ENCODE peak calls at places on chromosome 15, in eight cellular contexts. One of them, this sample, is unnamed.

GRCh38 chr15:52228928-52229327 is 37.7 kb upstream of the GNB5 start:
- DNase-seq in HFF-Myc: no peak
- DNase-seq in cardiac fibroblast: no peak
- DNase-seq in lower leg skin: no peak
- DNase-seq in cardiac muscle cell: no peak
- DNase-seq in kidney epithelial cell: peak
- DNase-seq in choroid plexus epithelial cell: no peak
- DNase-seq in NB4: no peak
- DNase-seq in this sample: no peak

GRCh38 chr15:39920510-39921273 is 626 bp upstream of the GPR176 start:
- DNase-seq in HFF-Myc: no peak
- DNase-seq in cardiac muscle cell: peak
- DNase-seq in NB4: no peak
- DNase-seq in lower leg skin: peak
- DNase-seq in choroid plexus epithelial cell: peak
- DNase-seq in kidney epithelial cell: peak
- DNase-seq in cardiac fibroblast: peak
- DNase-seq in this sample: peak

GRCh38 chr15:90362936-90363212 is 10.8 kb downstream of the ZNF774 start:
- DNase-seq in cardiac muscle cell: no peak
- DNase-seq in kidney epithelial cell: peak
- DNase-seq in lower leg skin: no peak
- DNase-seq in HFF-Myc: peak
- DNase-seq in choroid plexus epithelial cell: peak
- DNase-seq in cardiac fibroblast: peak
- DNase-seq in NB4: no peak
- DNase-seq in this sample: peak

GRCh38 chr15:79322945-79323344 is 12.0 kb downstream of the TMED3 start:
- DNase-seq in choroid plexus epithelial cell: no peak
- DNase-seq in cardiac fibroblast: no peak
- DNase-seq in HFF-Myc: no peak
- DNase-seq in kidney epithelial cell: no peak
- DNase-seq in NB4: no peak
- DNase-seq in cardiac muscle cell: no peak
- DNase-seq in lower leg skin: no peak
- DNase-seq in this sample: no peak

GRCh38 chr15:99436472-99437314 is 129.1 kb upstream of the MEF2A start:
- DNase-seq in lower leg skin: peak
- DNase-seq in kidney epithelial cell: no peak
- DNase-seq in cardiac fibroblast: no peak
- DNase-seq in HFF-Myc: no peak
- DNase-seq in NB4: no peak
- DNase-seq in choroid plexus epithelial cell: no peak
- DNase-seq in cardiac muscle cell: no peak
- DNase-seq in this sample: no peak

GRCh38 chr15:82105458-82106205 is 59.8 kb upstream of the MEX3B start:
- DNase-seq in cardiac fibroblast: peak
- DNase-seq in choroid plexus epithelial cell: peak
- DNase-seq in NB4: no peak
- DNase-seq in cardiac muscle cell: no peak
- DNase-seq in HFF-Myc: no peak
- DNase-seq in kidney epithelial cell: no peak
- DNase-seq in lower leg skin: no peak
- DNase-seq in this sample: peak

GRCh38 chr15:75843618-75844610 is 667 bp downstream of the UBE2Q2 start:
- DNase-seq in NB4: peak
- DNase-seq in lower leg skin: peak
- DNase-seq in cardiac fibroblast: peak
- DNase-seq in kidney epithelial cell: no peak
- DNase-seq in cardiac muscle cell: peak
- DNase-seq in HFF-Myc: no peak
- DNase-seq in choroid plexus epithelial cell: peak
- DNase-seq in this sample: peak

GRCh38 chr15:66595332-66595731 is 29.5 kb upstream of the LCTL start:
- DNase-seq in cardiac fibroblast: no peak
- DNase-seq in HFF-Myc: no peak
- DNase-seq in NB4: no peak
- DNase-seq in lower leg skin: no peak
- DNase-seq in cardiac muscle cell: no peak
- DNase-seq in choroid plexus epithelial cell: no peak
- DNase-seq in kidney epithelial cell: no peak
- DNase-seq in this sample: no peak

GRCh38 chr15:98420837-98421236 is 227.5 kb upstream of the IGF1R start:
- DNase-seq in choroid plexus epithelial cell: no peak
- DNase-seq in cardiac muscle cell: no peak
- DNase-seq in cardiac fibroblast: no peak
- DNase-seq in NB4: no peak
- DNase-seq in HFF-Myc: no peak
- DNase-seq in kidney epithelial cell: no peak
- DNase-seq in lower leg skin: no peak
- DNase-seq in this sample: no peak

GRCh38 chr15:62452656-62453055 is 287.6 kb upstream of the C2CD4B start:
- DNase-seq in HFF-Myc: no peak
- DNase-seq in choroid plexus epithelial cell: no peak
- DNase-seq in lower leg skin: no peak
- DNase-seq in NB4: no peak
- DNase-seq in cardiac fibroblast: no peak
- DNase-seq in kidney epithelial cell: no peak
- DNase-seq in cardiac muscle cell: no peak
- DNase-seq in this sample: no peak

GRCh38 chr15:39362832-39363561 is 217.9 kb upstream of the THBS1 start:
- DNase-seq in choroid plexus epithelial cell: peak
- DNase-seq in cardiac muscle cell: no peak
- DNase-seq in NB4: no peak
- DNase-seq in lower leg skin: no peak
- DNase-seq in kidney epithelial cell: peak
- DNase-seq in cardiac fibroblast: peak
- DNase-seq in HFF-Myc: peak
- DNase-seq in this sample: peak

GRCh38 chr15:60932051-60932915 is 296.8 kb downstream of the RORA start:
- DNase-seq in NB4: peak
- DNase-seq in cardiac muscle cell: no peak
- DNase-seq in HFF-Myc: no peak
- DNase-seq in cardiac fibroblast: peak
- DNase-seq in choroid plexus epithelial cell: peak
- DNase-seq in kidney epithelial cell: peak
- DNase-seq in lower leg skin: peak
- DNase-seq in this sample: no peak

GRCh38 chr15:89429023-89429422 is 67.4 kb downstream of the RHCG start:
- DNase-seq in kidney epithelial cell: no peak
- DNase-seq in choroid plexus epithelial cell: no peak
- DNase-seq in lower leg skin: no peak
- DNase-seq in cardiac fibroblast: no peak
- DNase-seq in HFF-Myc: no peak
- DNase-seq in cardiac muscle cell: no peak
- DNase-seq in NB4: peak
- DNase-seq in this sample: no peak

GRCh38 chr15:88803241-88803919 is at the start of gene ACAN:
- DNase-seq in choroid plexus epithelial cell: no peak
- DNase-seq in cardiac fibroblast: no peak
- DNase-seq in cardiac muscle cell: peak
- DNase-seq in NB4: no peak
- DNase-seq in HFF-Myc: no peak
- DNase-seq in kidney epithelial cell: no peak
- DNase-seq in lower leg skin: no peak
- DNase-seq in this sample: no peak

GRCh38 chr15:74179101-74179841 is 5.8 kb downstream of the ISLR start:
- DNase-seq in choroid plexus epithelial cell: peak
- DNase-seq in HFF-Myc: no peak
- DNase-seq in cardiac fibroblast: peak
- DNase-seq in lower leg skin: peak
- DNase-seq in NB4: peak
- DNase-seq in cardiac muscle cell: no peak
- DNase-seq in kidney epithelial cell: no peak
- DNase-seq in this sample: peak

GRCh38 chr15:50128266-50128665 is 9.2 kb upstream of the ATP8B4 start:
- DNase-seq in cardiac fibroblast: no peak
- DNase-seq in HFF-Myc: no peak
- DNase-seq in kidney epithelial cell: no peak
- DNase-seq in lower leg skin: peak
- DNase-seq in NB4: peak
- DNase-seq in cardiac muscle cell: no peak
- DNase-seq in choroid plexus epithelial cell: no peak
- DNase-seq in this sample: no peak

GRCh38 chr15:66999046-66999557 is 66.3 kb upstream of the SMAD3 start:
- DNase-seq in kidney epithelial cell: no peak
- DNase-seq in cardiac muscle cell: no peak
- DNase-seq in NB4: no peak
- DNase-seq in cardiac fibroblast: no peak
- DNase-seq in lower leg skin: no peak
- DNase-seq in HFF-Myc: no peak
- DNase-seq in choroid plexus epithelial cell: no peak
- DNase-seq in this sample: no peak

GRCh38 chr15:40754883-40755815 is at the start of gene RMDN3:
- DNase-seq in cardiac muscle cell: peak
- DNase-seq in cardiac fibroblast: peak
- DNase-seq in choroid plexus epithelial cell: peak
- DNase-seq in NB4: peak
- DNase-seq in kidney epithelial cell: no peak
- DNase-seq in lower leg skin: peak
- DNase-seq in HFF-Myc: no peak
- DNase-seq in this sample: peak

GRCh38 chr15:48221885-48222284 is 15.8 kb downstream of the SLC12A1 start:
- DNase-seq in cardiac muscle cell: no peak
- DNase-seq in cardiac fibroblast: no peak
- DNase-seq in kidney epithelial cell: no peak
- DNase-seq in HFF-Myc: no peak
- DNase-seq in lower leg skin: no peak
- DNase-seq in NB4: no peak
- DNase-seq in choroid plexus epithelial cell: no peak
- DNase-seq in this sample: no peak

GRCh38 chr15:51077565-51078153 is 17.0 kb downstream of the TNFAIP8L3 start:
- DNase-seq in choroid plexus epithelial cell: peak
- DNase-seq in lower leg skin: no peak
- DNase-seq in NB4: peak
- DNase-seq in kidney epithelial cell: no peak
- DNase-seq in cardiac fibroblast: peak
- DNase-seq in HFF-Myc: no peak
- DNase-seq in cardiac muscle cell: peak
- DNase-seq in this sample: peak

GRCh38 chr15:75202251-75203016 is 752 bp downstream of the C15orf39 start:
- DNase-seq in kidney epithelial cell: no peak
- DNase-seq in cardiac fibroblast: peak
- DNase-seq in cardiac muscle cell: peak
- DNase-seq in NB4: peak
- DNase-seq in lower leg skin: peak
- DNase-seq in HFF-Myc: no peak
- DNase-seq in choroid plexus epithelial cell: peak
- DNase-seq in this sample: peak

GRCh38 chr15:36894062-36894461 is 206.3 kb downstream of the MEIS2 start:
- DNase-seq in kidney epithelial cell: no peak
- DNase-seq in cardiac fibroblast: no peak
- DNase-seq in lower leg skin: no peak
- DNase-seq in NB4: no peak
- DNase-seq in cardiac muscle cell: no peak
- DNase-seq in choroid plexus epithelial cell: no peak
- DNase-seq in HFF-Myc: no peak
- DNase-seq in this sample: no peak

GRCh38 chr15:36899696-36900095 is 200.7 kb downstream of the MEIS2 start:
- DNase-seq in cardiac muscle cell: no peak
- DNase-seq in HFF-Myc: no peak
- DNase-seq in choroid plexus epithelial cell: no peak
- DNase-seq in cardiac fibroblast: no peak
- DNase-seq in lower leg skin: no peak
- DNase-seq in NB4: no peak
- DNase-seq in kidney epithelial cell: no peak
- DNase-seq in this sample: no peak

GRCh38 chr15:36898522-36899126 is 201.7 kb downstream of the MEIS2 start:
- DNase-seq in NB4: no peak
- DNase-seq in kidney epithelial cell: no peak
- DNase-seq in HFF-Myc: no peak
- DNase-seq in cardiac muscle cell: no peak
- DNase-seq in cardiac fibroblast: no peak
- DNase-seq in choroid plexus epithelial cell: peak
- DNase-seq in lower leg skin: no peak
- DNase-seq in this sample: no peak

GRCh38 chr15:36897834-36898233 is 202.5 kb downstream of the MEIS2 start:
- DNase-seq in NB4: no peak
- DNase-seq in cardiac muscle cell: no peak
- DNase-seq in HFF-Myc: no peak
- DNase-seq in cardiac fibroblast: no peak
- DNase-seq in kidney epithelial cell: no peak
- DNase-seq in choroid plexus epithelial cell: no peak
- DNase-seq in lower leg skin: no peak
- DNase-seq in this sample: no peak

DNA sequence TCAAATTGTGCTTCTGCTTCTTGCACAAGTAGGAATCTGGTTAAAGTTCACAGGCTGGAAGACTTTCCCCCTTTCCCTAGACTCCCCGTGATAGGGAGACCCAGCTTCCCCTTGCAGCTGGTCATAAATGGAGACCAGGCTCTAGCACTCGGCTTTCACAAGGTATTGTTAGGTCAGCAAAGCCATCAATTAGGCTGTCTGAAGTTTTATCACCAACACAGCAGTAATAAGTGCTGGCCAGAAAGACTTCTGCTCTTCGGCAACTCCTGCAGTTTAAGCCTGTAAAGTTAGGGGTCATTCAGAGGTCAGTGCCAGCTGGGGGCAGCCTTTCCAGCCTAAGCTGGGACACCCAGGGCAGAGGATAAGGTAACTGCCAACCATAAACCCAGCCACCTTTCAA is 203.4 kb downstream of the MEIS2 start:
- DNase-seq in HFF-Myc: no peak
- DNase-seq in NB4: no peak
- DNase-seq in cardiac fibroblast: no peak
- DNase-seq in lower leg skin: no peak
- DNase-seq in kidney epithelial cell: no peak
- DNase-seq in choroid plexus epithelial cell: no peak
- DNase-seq in cardiac muscle cell: peak
- DNase-seq in this sample: no peak
- H3K4me3 ChIP-seq in HFF-Myc: no peak
- H3K4me3 ChIP-seq in NB4: no peak
- H3K4me3 ChIP-seq in cardiac fibroblast: no peak
- H3K4me3 ChIP-seq in lower leg skin: no peak
- H3K4me3 ChIP-seq in kidney epithelial cell: no peak
- H3K4me3 ChIP-seq in choroid plexus epithelial cell: no peak
- H3K4me3 ChIP-seq in cardiac muscle cell: peak
- H3K4me3 ChIP-seq in this sample: no peak

GRCh38 chr15:83204697-83205096 is 2.9 kb downstream of the HDGFL3 start:
- DNase-seq in kidney epithelial cell: no peak
- DNase-seq in NB4: no peak
- DNase-seq in HFF-Myc: no peak
- DNase-seq in lower leg skin: no peak
- DNase-seq in choroid plexus epithelial cell: peak
- DNase-seq in cardiac fibroblast: no peak
- DNase-seq in cardiac muscle cell: peak
- DNase-seq in this sample: no peak
- H3K4me3 ChIP-seq in kidney epithelial cell: no peak
- H3K4me3 ChIP-seq in NB4: no peak
- H3K4me3 ChIP-seq in HFF-Myc: peak
- H3K4me3 ChIP-seq in lower leg skin: no peak
- H3K4me3 ChIP-seq in choroid plexus epithelial cell: peak
- H3K4me3 ChIP-seq in cardiac fibroblast: no peak
- H3K4me3 ChIP-seq in cardiac muscle cell: no peak
- H3K4me3 ChIP-seq in this sample: no peak

GRCh38 chr15:45116482-45117326 is 2.6 kb downstream of the DUOXA2 start:
- DNase-seq in NB4: no peak
- DNase-seq in cardiac fibroblast: no peak
- DNase-seq in choroid plexus epithelial cell: no peak
- DNase-seq in HFF-Myc: no peak
- DNase-seq in kidney epithelial cell: no peak
- DNase-seq in cardiac muscle cell: peak
- DNase-seq in lower leg skin: no peak
- DNase-seq in this sample: no peak
- H3K4me3 ChIP-seq in NB4: no peak
- H3K4me3 ChIP-seq in cardiac fibroblast: no peak
- H3K4me3 ChIP-seq in choroid plexus epithelial cell: no peak
- H3K4me3 ChIP-seq in HFF-Myc: no peak
- H3K4me3 ChIP-seq in kidney epithelial cell: no peak
- H3K4me3 ChIP-seq in cardiac muscle cell: no peak
- H3K4me3 ChIP-seq in lower leg skin: no peak
- H3K4me3 ChIP-seq in this sample: no peak

GRCh38 chr15:71820127-71820526 is 9.8 kb downstream of the NR2E3 start:
- DNase-seq in NB4: no peak
- DNase-seq in lower leg skin: no peak
- DNase-seq in cardiac fibroblast: no peak
- DNase-seq in kidney epithelial cell: no peak
- DNase-seq in cardiac muscle cell: no peak
- DNase-seq in HFF-Myc: no peak
- DNase-seq in choroid plexus epithelial cell: no peak
- DNase-seq in this sample: no peak
- H3K4me3 ChIP-seq in NB4: no peak
- H3K4me3 ChIP-seq in lower leg skin: no peak
- H3K4me3 ChIP-seq in cardiac fibroblast: no peak
- H3K4me3 ChIP-seq in kidney epithelial cell: no peak
- H3K4me3 ChIP-seq in cardiac muscle cell: no peak
- H3K4me3 ChIP-seq in HFF-Myc: no peak
- H3K4me3 ChIP-seq in choroid plexus epithelial cell: no peak
- H3K4me3 ChIP-seq in this sample: no peak

This sample was measured in brain microvascular endothelial cell.